ENCODE peak calls at places on chromosomes 3 and 15, in seven cellular contexts. O is CD8-positive, alpha-beta T cell; P is HepG2; N is fibroblast of mammary gland; A is cardiac fibroblast; B is MCF 10A; Q is GM13977. I is an unnamed sample.

GRCh38 chr3:193842029-193842782 is 249.2 kb downstream of the OPA1 start:
- DNase-seq in O (no peak), P (no peak), N (no peak), A (no peak), B (no peak), Q (peak), I (no peak)

GRCh38 chr3:195160908-195161434 is 110.0 kb downstream of the XXYLT1 start:
- DNase-seq in O (no peak), P (no peak), N (no peak), A (no peak), B (no peak), Q (no peak), I (no peak)

GRCh38 chr15:100249096-100249815 is 92.5 kb downstream of the ADAMTS17 start:
- DNase-seq in O (no peak), P (no peak), N (no peak), A (no peak), B (no peak), Q (no peak), I (no peak)

GRCh38 chr3:153404157-153404556 is 242.1 kb downstream of the RAP2B start:
- DNase-seq in O (no peak), P (no peak), N (peak), A (no peak), B (no peak), Q (no peak), I (no peak)

GRCh38 chr3:123365450-123366143 is 83.3 kb downstream of the ADCY5 start:
- DNase-seq in O (no peak), P (peak), N (no peak), A (no peak), B (peak), Q (no peak), I (no peak)

GRCh38 chr3:124513610-124513997 is 216.6 kb upstream of the UMPS start:
- DNase-seq in O (no peak), P (no peak), N (no peak), A (no peak), B (no peak), Q (no peak), I (no peak)

GRCh38 chr3:143970773-143971366 is 753 bp upstream of the DIPK2A start:
- DNase-seq in O (peak), P (no peak), N (peak), A (no peak), B (no peak), Q (peak), I (peak)

GRCh38 chr3:29701326-29701983 is 420.6 kb downstream of the RBMS3 start:
- DNase-seq in O (no peak), P (no peak), N (no peak), A (no peak), B (no peak), Q (no peak), I (no peak)

GRCh38 chr3:13229291-13229949 is 156.2 kb upstream of the IQSEC1 start:
- DNase-seq in O (no peak), P (peak), N (peak), A (peak), B (peak), Q (peak), I (peak)

GRCh38 chr3:46334911-46335478 is 18.9 kb upstream of the CCR2 start:
- DNase-seq in O (no peak), P (no peak), N (peak), A (peak), B (peak), Q (no peak), I (peak)

GRCh38 chr3:184050217-184050847 is 2.5 kb upstream of the HTR3C start:
- DNase-seq in O (no peak), P (no peak), N (no peak), A (no peak), B (no peak), Q (no peak), I (no peak)

GRCh38 chr3:160709477-160710182 is 32.7 kb downstream of the ARL14 start:
- DNase-seq in O (no peak), P (no peak), N (no peak), A (no peak), B (no peak), Q (no peak), I (no peak)

GRCh38 chr15:58842713-58843396 is 71.8 kb downstream of the MINDY2 start:
- DNase-seq in O (no peak), P (no peak), N (no peak), A (no peak), B (no peak), Q (peak), I (no peak)

GRCh38 chr3:7503431-7503830 is 642.5 kb downstream of the GRM7 start:
- DNase-seq in O (no peak), P (no peak), N (no peak), A (no peak), B (no peak), Q (no peak), I (no peak)

GRCh38 chr3:7508821-7509220 is 647.9 kb downstream of the GRM7 start:
- DNase-seq in O (no peak), P (no peak), N (no peak), A (peak), B (peak), Q (no peak), I (no peak)

GRCh38 chr3:7506606-7507180 is 645.8 kb downstream of the GRM7 start:
- DNase-seq in O (no peak), P (no peak), N (no peak), A (no peak), B (peak), Q (no peak), I (no peak)

GRCh38 chr3:7504886-7505775 is 644.2 kb downstream of the GRM7 start:
- DNase-seq in O (no peak), P (peak), N (peak), A (peak), B (peak), Q (no peak), I (peak)
- TF ChIP-seq CTCF in O (no peak), P (no peak), N (no peak), A (peak), B (no peak), Q (no peak), I (no peak)

GRCh38 chr3:149368201-149368849 is 9.1 kb downstream of the TM4SF1 start:
- DNase-seq in O (no peak), P (no peak), N (no peak), A (peak), B (no peak), Q (no peak), I (no peak)
- TF ChIP-seq CTCF in O (no peak), P (peak), N (no peak), A (no peak), B (no peak), Q (no peak), I (no peak)

DNA sequence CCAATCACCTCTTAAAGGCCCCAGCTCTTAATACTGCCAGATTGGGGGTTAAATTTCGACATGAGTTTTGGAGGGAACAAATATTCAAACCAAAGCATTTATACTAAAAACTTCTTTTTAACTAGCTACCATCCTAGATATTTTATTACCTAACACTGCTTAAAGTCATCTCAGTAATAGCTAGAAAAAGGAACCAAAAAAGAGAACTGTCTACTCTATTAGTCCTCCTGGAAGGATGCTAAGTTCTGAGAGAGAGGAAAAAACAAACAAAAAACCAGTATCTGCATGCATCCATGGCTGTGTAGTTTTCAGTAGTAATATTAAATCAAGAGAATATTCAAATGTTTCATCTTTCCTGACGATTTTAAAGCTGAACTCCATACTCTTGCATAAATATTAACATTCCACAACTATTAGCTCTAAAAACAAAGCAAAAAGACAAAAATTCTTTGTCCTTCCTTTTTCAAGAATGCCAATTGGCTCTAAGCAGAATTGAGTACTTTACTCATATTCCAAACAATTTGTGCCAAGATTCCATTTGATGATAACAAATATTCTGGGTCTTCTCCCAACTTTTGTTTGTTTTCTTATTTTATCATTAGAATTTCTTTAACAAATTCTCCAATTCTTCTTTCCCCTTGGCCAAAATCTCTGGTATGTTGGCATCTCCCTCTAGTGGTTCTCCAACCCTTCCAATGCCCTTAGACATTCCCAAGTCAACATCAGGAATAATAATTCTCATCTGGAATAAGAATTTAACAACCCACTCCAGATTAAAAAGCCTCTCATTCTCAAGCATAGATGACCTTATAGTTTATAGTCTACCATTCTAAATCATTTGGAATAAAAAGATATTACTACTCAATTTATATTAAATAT is 5.5 kb downstream of the CPOX start:
- DNase-seq in O (no peak), P (no peak), N (peak), A (peak), B (no peak), Q (no peak), I (no peak)
- TF ChIP-seq CTCF in O (no peak), P (peak), N (peak), A (peak), B (peak), Q (peak), I (peak)

DNA sequence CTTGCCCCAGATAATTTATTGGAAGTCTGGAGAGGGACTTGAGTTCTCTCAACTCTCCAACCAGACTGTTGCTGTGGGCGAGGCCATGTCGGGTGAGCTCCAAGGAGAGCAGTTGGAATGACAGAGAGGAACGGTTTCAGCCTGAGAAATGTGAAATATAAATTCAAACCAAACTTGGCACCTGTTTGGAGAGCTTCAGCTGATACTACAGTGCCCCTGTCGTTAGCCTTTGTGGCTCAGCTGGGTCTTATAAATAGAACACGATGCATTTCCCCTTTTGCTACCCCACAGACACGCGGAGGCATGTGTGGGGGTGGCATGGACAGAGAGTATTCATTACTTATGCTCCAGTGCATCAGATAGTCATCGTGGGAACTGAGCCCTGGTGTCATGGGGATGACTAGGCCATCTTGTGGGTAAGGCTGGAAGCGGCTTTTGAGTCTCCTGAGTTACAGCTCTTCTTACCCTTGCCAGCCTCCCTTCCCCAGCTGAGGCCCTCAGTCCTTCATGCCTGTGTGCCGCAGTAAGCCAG is 15.6 kb downstream of the SMAD3 start:
- DNase-seq in O (no peak), P (no peak), N (peak), A (peak), B (no peak), Q (peak), I (peak)
- TF ChIP-seq CTCF in O (no peak), P (peak), N (peak), A (peak), B (no peak), Q (peak), I (peak)

GRCh38 chr3:50154840-50155490 is at the start of gene SEMA3F:
- DNase-seq in O (peak), P (peak), N (peak), A (peak), B (peak), Q (peak), I (peak)

GRCh38 chr3:50155891-50156290 is 767 bp downstream of the SEMA3F start:
- DNase-seq in O (no peak), P (no peak), N (no peak), A (peak), B (peak), Q (no peak), I (no peak)

GRCh38 chr3:50153782-50154475 is 1.2 kb upstream of the SEMA3F start:
- DNase-seq in O (no peak), P (no peak), N (no peak), A (no peak), B (no peak), Q (no peak), I (no peak)

GRCh38 chr3:50155491-50155878 is 361 bp downstream of the SEMA3F start:
- DNase-seq in O (no peak), P (no peak), N (no peak), A (no peak), B (no peak), Q (no peak), I (no peak)

GRCh38 chr3:50154476-50154839 is 666 bp upstream of the SEMA3F start:
- DNase-seq in O (no peak), P (no peak), N (no peak), A (no peak), B (no peak), Q (peak), I (no peak)
- TF ChIP-seq CTCF in O (no peak), P (peak), N (no peak), A (no peak), B (no peak), Q (peak), I (peak)

DNA sequence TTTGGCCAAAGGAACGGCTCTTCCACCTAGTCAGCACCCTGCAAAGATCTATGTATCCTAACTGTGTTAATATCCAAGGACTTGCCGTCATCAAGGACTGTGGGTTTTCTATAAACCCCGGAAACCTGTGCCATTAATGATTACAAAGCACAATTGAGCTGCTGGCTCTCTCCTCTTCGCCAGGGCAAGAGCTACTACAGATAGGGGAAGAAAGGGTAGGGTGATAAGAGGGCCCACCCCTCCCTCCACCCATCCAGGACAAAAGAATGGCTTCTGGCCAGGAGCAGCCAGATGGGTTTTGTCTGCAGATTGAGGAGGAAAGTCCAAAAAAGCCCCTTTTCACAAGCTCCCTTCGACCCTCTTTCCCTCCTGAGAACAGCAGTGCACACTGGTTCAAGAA is 9.9 kb downstream of the RFT1 start:
- DNase-seq in O (no peak), P (no peak), N (no peak), A (no peak), B (no peak), Q (no peak), I (no peak)
- TF ChIP-seq CTCF in O (no peak), P (no peak), N (no peak), A (no peak), B (no peak), Q (no peak), I (no peak)

GRCh38 chr15:92942706-92943105 is 42.6 kb downstream of the CHD2 start:
- DNase-seq in O (no peak), P (no peak), N (no peak), A (no peak), B (no peak), Q (no peak), I (no peak)
- TF ChIP-seq CTCF in O (no peak), P (no peak), N (no peak), A (no peak), B (no peak), Q (no peak), I (no peak)

DNA sequence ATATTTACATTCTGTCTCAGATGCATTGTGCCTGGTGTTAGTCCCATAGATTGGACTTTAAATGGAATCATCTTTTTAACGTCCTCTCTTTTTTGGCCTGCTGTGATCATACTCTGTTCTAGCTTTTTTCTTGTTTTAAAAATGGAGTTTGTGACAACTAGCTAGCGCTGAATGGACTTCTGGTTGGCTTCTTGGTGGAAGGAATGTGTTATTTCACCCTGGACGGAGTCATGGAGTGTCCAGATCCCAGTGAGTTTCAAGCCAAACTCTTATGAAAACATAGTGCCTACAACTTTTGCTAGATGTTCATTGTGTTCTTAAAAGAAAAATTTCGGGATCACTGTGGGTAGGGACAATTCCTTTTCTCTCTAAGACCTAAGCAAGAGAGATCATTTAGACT is 192.6 kb downstream of the TCF12 start:
- DNase-seq in O (no peak), P (no peak), N (no peak), A (no peak), B (no peak), Q (no peak), I (no peak)
- TF ChIP-seq CTCF in O (no peak), P (no peak), N (peak), A (peak), B (no peak), Q (no peak), I (peak)

DNA sequence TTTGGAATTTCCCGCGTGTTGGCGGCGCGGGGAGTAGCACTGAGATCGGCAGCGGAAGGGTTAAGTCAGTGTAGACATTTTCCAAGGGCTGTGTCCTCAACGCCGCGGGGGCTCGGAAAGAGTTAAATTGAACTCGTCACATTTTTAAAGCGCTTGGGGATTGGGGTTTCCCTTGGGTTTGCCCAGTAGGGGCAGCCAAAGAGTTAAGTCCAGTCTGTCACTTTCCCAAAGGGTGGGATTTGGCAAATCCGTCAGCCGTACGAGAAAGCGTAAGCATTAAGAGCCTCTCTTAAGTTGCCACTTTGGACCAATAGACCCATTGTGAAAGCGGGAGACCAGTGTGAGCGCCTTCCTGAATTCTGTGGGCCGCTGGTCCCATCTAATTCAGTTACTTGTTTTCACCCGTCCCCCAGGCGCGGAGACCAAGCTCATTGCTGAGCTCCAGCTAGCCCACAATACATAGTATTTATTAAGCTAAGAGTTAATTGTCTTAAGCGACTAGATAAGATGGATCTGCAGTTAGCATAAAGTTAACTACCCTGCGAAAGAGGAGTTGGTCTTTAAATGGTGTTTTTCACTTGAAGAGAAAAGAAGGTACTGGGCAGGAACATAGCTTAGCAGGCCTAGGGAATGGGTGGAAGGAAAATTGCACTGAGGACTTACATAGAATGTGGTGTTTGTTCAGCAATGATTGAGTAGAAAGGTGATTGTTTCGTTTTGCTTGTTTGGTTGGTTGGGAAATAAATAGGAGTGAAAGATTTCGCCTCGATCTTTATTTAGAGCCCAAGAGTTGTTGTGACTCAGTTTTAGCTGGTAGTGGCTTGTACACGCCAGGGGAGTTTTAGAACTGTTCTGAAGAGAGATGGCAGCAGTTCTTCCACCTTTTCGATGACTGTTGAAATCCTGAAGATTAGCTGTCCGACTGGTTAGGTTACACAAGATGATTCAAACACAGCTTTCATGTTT is 932 bp downstream of the ARL8B start:
- DNase-seq in O (no peak), P (peak), N (peak), A (peak), B (peak), Q (peak), I (peak)
- TF ChIP-seq CTCF in O (no peak), P (no peak), N (no peak), A (no peak), B (no peak), Q (peak), I (no peak)

GRCh38 chr15:42343596-42344232 is 15.6 kb upstream of the CAPN3 start:
- DNase-seq in O (no peak), P (no peak), N (no peak), A (no peak), B (no peak), Q (no peak), I (no peak)
- TF ChIP-seq CTCF in O (no peak), P (no peak), N (no peak), A (no peak), B (no peak), Q (no peak), I (no peak)

I was measured in HFFc6.